ENCODE peak calls at places on chromosomes 7 and 10, in five cellular contexts. W is effector CD4-positive, alpha-beta T cell; S is NCI-H345; K is posterior cingulate gyrus; Y is SIG-M5. D is an unnamed sample.

GRCh38 chr7:103729026-103729425 is 260.4 kb downstream of the RELN start:
- DNase-seq in W (no peak), S (no peak), K (no peak), Y (no peak), D (no peak)

GRCh38 chr7:43513236-43513635 is 69.7 kb upstream of the STK17A start:
- DNase-seq in W (no peak), S (peak; percentile 89), K (peak; percentile 47), Y (no peak), D (no peak)

GRCh38 chr7:100895956-100896742 is 461 bp upstream of the ACHE start:
- DNase-seq in W (peak; percentile 16), S (no peak), K (no peak), Y (no peak), D (no peak)

GRCh38 chr7:122515404-122515803 is 183.5 kb downstream of the RNF133 start:
- DNase-seq in W (no peak), S (no peak), K (no peak), Y (no peak), D (no peak)

GRCh38 chr10:60661627-60662026 is 116.7 kb upstream of the CDK1 start:
- DNase-seq in W (no peak), S (no peak), K (no peak), Y (no peak), D (no peak)

GRCh38 chr10:79034271-79034876 is 34.4 kb upstream of the ZMIZ1 start:
- DNase-seq in W (no peak), S (no peak), K (no peak), Y (no peak), D (no peak)

GRCh38 chr7:101681170-101682007 is 52.3 kb upstream of the MYL10 start:
- DNase-seq in W (no peak), S (no peak), K (peak; percentile 74), Y (no peak), D (no peak)

GRCh38 chr7:102992820-102993531 is 80.2 kb downstream of the LRRC17 start:
- DNase-seq in W (no peak), S (no peak), K (no peak), Y (no peak), D (no peak)

GRCh38 chr7:47496064-47496665 is 85.7 kb downstream of the TNS3 start:
- DNase-seq in W (no peak), S (no peak), K (no peak), Y (no peak), D (no peak)

GRCh38 chr10:17059197-17059688 is 70.4 kb downstream of the CUBN start:
- DNase-seq in W (no peak), S (no peak), K (no peak), Y (no peak), D (no peak)

GRCh38 chr7:82257118-82257695 is 186.4 kb downstream of the CACNA2D1 start:
- DNase-seq in W (no peak), S (peak; percentile 7), K (peak; percentile 9), Y (no peak), D (no peak)

GRCh38 chr7:157497367-157497743 is 160.6 kb downstream of the DNAJB6 start:
- DNase-seq in W (no peak), S (no peak), K (no peak), Y (no peak), D (no peak)

D was measured in CD8-positive, alpha-beta T cell.